ENCODE peak calls at places on chromosome 13, in ten cellular contexts. Z is stimulated activated CD8-positive, alpha-beta memory T cell treated with anti-CD3 and anti-CD28 coated beads, Interleukin-2, amount 100 ng/mL, for 1 hour; E is activated T-cell treated with anti-CD3 and anti-CD28 coated beads for 1 hour; L is osteocyte; V is NK-92 treated with Interleukin-12 subunit alpha and Interleukin-12 subunit beta, amount 100 ng/mL, for 24 hours; Y is AG09309; R is T-helper 22 cell; W is ovary; S is EL; K is activated naive CD4-positive, alpha-beta T cell treated with anti-CD3 and anti-CD28 coated beads for 36 hours. C is an unnamed sample.

GRCh38 chr13:43786766-43787517 is at the start of gene ENOX1:
- DNase-seq in Z (no peak), E (no peak), L (peak), V (no peak), Y (no peak), R (no peak), W (peak), S (peak), K (peak), C (peak)

GRCh38 chr13:43742911-43743310 is 43.9 kb downstream of the ENOX1 start:
- DNase-seq in Z (no peak), E (no peak), L (no peak), V (no peak), Y (no peak), R (no peak), W (no peak), S (no peak), K (no peak), C (no peak)

GRCh38 chr13:92403606-92404005 is 823.0 kb upstream of the GPC6 start:
- DNase-seq in Z (no peak), E (no peak), L (no peak), V (no peak), Y (no peak), R (no peak), W (no peak), S (no peak), K (no peak), C (no peak)

GRCh38 chr13:49858183-49858856 is 65.8 kb upstream of the KPNA3 start:
- DNase-seq in Z (no peak), E (no peak), L (peak), V (no peak), Y (peak), R (no peak), W (no peak), S (peak), K (no peak), C (peak)

GRCh38 chr13:42384265-42384664 is 112.3 kb downstream of the AKAP11 start:
- DNase-seq in Z (no peak), E (no peak), L (no peak), V (no peak), Y (no peak), R (no peak), W (no peak), S (no peak), K (no peak), C (no peak)

GRCh38 chr13:39159393-39159792 is 121.1 kb downstream of the NHLRC3 start:
- DNase-seq in Z (no peak), E (no peak), L (no peak), V (no peak), Y (no peak), R (no peak), W (no peak), S (no peak), K (peak), C (no peak)

GRCh38 chr13:103948477-103948876 is 882.3 kb upstream of the SLC10A2 start:
- DNase-seq in Z (no peak), E (no peak), L (no peak), V (no peak), Y (no peak), R (no peak), W (no peak), S (no peak), K (no peak), C (no peak)

GRCh38 chr13:40391788-40392187 is 274.7 kb downstream of the FOXO1 start:
- DNase-seq in Z (no peak), E (no peak), L (no peak), V (no peak), Y (no peak), R (no peak), W (no peak), S (no peak), K (no peak), C (no peak)

GRCh38 chr13:67369895-67370660 is 139.9 kb upstream of the PCDH9 start:
- DNase-seq in Z (no peak), E (no peak), L (no peak), V (no peak), Y (no peak), R (no peak), W (no peak), S (peak), K (no peak), C (peak)

GRCh38 chr13:79880820-79881219 is 399.9 kb downstream of the NDFIP2 start:
- DNase-seq in Z (no peak), E (no peak), L (no peak), V (no peak), Y (no peak), R (no peak), W (no peak), S (no peak), K (no peak), C (peak)

GRCh38 chr13:80070024-80070703 is 270.8 kb downstream of the SPRY2 start:
- DNase-seq in Z (no peak), E (no peak), L (no peak), V (no peak), Y (no peak), R (no peak), W (no peak), S (no peak), K (no peak), C (no peak)

GRCh38 chr13:44272692-44273091 is 100.9 kb upstream of the SERP2 start:
- DNase-seq in Z (no peak), E (no peak), L (no peak), V (no peak), Y (peak), R (no peak), W (no peak), S (peak), K (no peak), C (no peak)

GRCh38 chr13:110116072-110116487 is 190.9 kb downstream of the COL4A1 start:
- DNase-seq in Z (no peak), E (no peak), L (peak), V (no peak), Y (no peak), R (no peak), W (peak), S (peak), K (peak), C (peak)

GRCh38 chr13:41276824-41277223 is 13.4 kb upstream of the MTRF1 start:
- DNase-seq in Z (no peak), E (no peak), L (no peak), V (no peak), Y (no peak), R (no peak), W (no peak), S (no peak), K (peak), C (no peak)

GRCh38 chr13:59452189-59452588 is 711.5 kb downstream of the DIAPH3 start:
- DNase-seq in Z (no peak), E (no peak), L (no peak), V (no peak), Y (no peak), R (no peak), W (no peak), S (no peak), K (no peak), C (no peak)

GRCh38 chr13:109870281-109871017 is 84.1 kb upstream of the IRS2 start:
- DNase-seq in Z (no peak), E (no peak), L (no peak), V (no peak), Y (no peak), R (no peak), W (no peak), S (no peak), K (no peak), C (no peak)

GRCh38 chr13:102877285-102877684 is 31.5 kb downstream of the ERCC5 start:
- DNase-seq in Z (no peak), E (no peak), L (no peak), V (no peak), Y (no peak), R (no peak), W (no peak), S (peak), K (no peak), C (no peak)

GRCh38 chr13:51501592-51502205 is 48.9 kb upstream of the INTS6 start:
- DNase-seq in Z (no peak), E (no peak), L (no peak), V (no peak), Y (no peak), R (no peak), W (no peak), S (peak), K (no peak), C (peak)

GRCh38 chr13:37869756-37870488 is at the start of gene TRPC4:
- DNase-seq in Z (no peak), E (no peak), L (peak), V (no peak), Y (peak), R (no peak), W (peak), S (peak), K (peak), C (peak)

GRCh38 chr13:35389535-35389934 is 87.0 kb downstream of the MAB21L1 start:
- DNase-seq in Z (no peak), E (no peak), L (no peak), V (no peak), Y (no peak), R (no peak), W (no peak), S (no peak), K (no peak), C (no peak)

GRCh38 chr13:99384468-99384867 is 77.3 kb upstream of the GPR183 start:
- DNase-seq in Z (no peak), E (no peak), L (peak), V (no peak), Y (no peak), R (no peak), W (no peak), S (no peak), K (peak), C (no peak)

C was measured in adipocyte.